ENCODE peak calls at places on chromosomes 6 and 20, in nine cellular contexts. F is hepatocyte, B is lower leg skin, T is progenitor cell of endocrine pancreas, N is right lobe of liver, W is glutamatergic neuron, O is astrocyte of the spinal cord, C is kidney epithelial cell, H is fibroblast of lung. G is an unnamed sample.

GRCh38 chr6:27407153-27407814 is 18.7 kb downstream of the ZNF391 start:
- DNase-seq in F (no peak), B (no peak), T (no peak), N (no peak), W (no peak), O (no peak), C (no peak), H (no peak), G (no peak)

GRCh38 chr6:2103644-2104523 is 141.5 kb downstream of the GMDS start:
- DNase-seq in F (peak), B (no peak), T (no peak), N (peak), W (no peak), O (peak), C (no peak), H (peak), G (no peak)

GRCh38 chr6:6058054-6058444 is 51.3 kb upstream of the NRN1 start:
- DNase-seq in F (no peak), B (no peak), T (no peak), N (no peak), W (no peak), O (no peak), C (no peak), H (no peak), G (no peak)

GRCh38 chr6:15620616-15621015 is 42.2 kb downstream of the DTNBP1 start:
- DNase-seq in F (no peak), B (no peak), T (no peak), N (no peak), W (no peak), O (no peak), C (no peak), H (no peak), G (no peak)

GRCh38 chr6:166245148-166245547 is 63.0 kb downstream of the PRR18 start:
- DNase-seq in F (no peak), B (no peak), T (no peak), N (no peak), W (no peak), O (no peak), C (no peak), H (no peak), G (no peak)

GRCh38 chr20:38201356-38201755 is 36.3 kb upstream of the TGM2 start:
- DNase-seq in F (no peak), B (peak), T (no peak), N (no peak), W (no peak), O (peak), C (peak), H (peak), G (no peak)

GRCh38 chr6:169975701-169976100 is 224.3 kb downstream of the ERMARD start:
- DNase-seq in F (no peak), B (no peak), T (no peak), N (peak), W (no peak), O (no peak), C (no peak), H (no peak), G (no peak)

GRCh38 chr6:142374965-142375733 is 73.3 kb downstream of the ADGRG6 start:
- DNase-seq in F (peak), B (no peak), T (no peak), N (no peak), W (no peak), O (peak), C (peak), H (peak), G (no peak)

GRCh38 chr6:74826318-74826717 is 379.5 kb downstream of the COL12A1 start:
- DNase-seq in F (no peak), B (no peak), T (no peak), N (no peak), W (no peak), O (no peak), C (no peak), H (no peak), G (no peak)

GRCh38 chr6:11058406-11058805 is 14.3 kb upstream of the ELOVL2 start:
- DNase-seq in F (no peak), B (no peak), T (no peak), N (no peak), W (no peak), O (no peak), C (no peak), H (peak), G (no peak)

GRCh38 chr20:49569403-49570115 is 1.6 kb upstream of the PTGIS start:
- DNase-seq in F (no peak), B (no peak), T (no peak), N (no peak), W (no peak), O (no peak), C (no peak), H (peak), G (no peak)

GRCh38 chr6:128509709-128510108 is 10.7 kb downstream of the PTPRK start:
- DNase-seq in F (no peak), B (no peak), T (no peak), N (no peak), W (no peak), O (no peak), C (no peak), H (no peak), G (no peak)

GRCh38 chr20:22465622-22466446 is 118.5 kb downstream of the FOXA2 start:
- DNase-seq in F (no peak), B (no peak), T (no peak), N (peak), W (no peak), O (no peak), C (no peak), H (no peak), G (no peak)

GRCh38 chr20:21548390-21549035 is 34.6 kb upstream of the NKX2-2 start:
- DNase-seq in F (no peak), B (no peak), T (no peak), N (no peak), W (no peak), O (no peak), C (no peak), H (no peak), G (peak)

DNA sequence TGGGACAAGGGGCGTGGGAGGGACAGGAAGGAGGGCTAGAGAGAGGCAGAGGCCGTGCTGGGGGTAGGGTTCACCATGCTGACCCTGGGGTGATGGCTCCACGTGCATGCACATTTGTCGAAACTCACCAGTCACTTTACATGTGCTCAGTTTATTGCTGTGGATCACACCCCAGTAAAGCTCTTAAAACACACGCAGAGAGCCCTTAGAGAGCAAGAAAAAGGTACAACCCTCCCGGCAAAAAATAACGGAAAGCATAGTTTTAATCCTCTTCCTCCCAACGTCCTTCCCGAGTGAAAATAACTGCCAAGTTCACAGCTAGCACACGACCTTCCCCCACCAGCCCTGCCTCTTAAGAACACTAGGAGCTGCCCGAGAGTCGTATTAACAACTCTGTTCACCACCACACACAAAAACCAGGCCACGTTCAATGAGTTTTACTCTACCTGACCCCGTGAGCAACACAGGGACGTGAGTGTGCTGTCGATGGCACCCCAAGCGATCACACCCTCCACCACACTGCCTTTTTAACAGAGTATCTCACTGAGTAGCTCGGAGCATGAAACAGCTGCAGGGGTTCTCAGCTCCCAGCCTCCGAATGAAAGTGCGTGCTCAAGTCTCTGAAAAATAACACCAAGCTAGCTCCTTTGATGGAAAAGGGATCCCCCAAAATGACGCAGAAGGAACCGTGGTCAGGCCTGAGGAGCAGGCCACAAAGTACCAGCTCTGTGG is 39.7 kb downstream of the TAF4 start:
- DNase-seq in F (peak), B (no peak), T (no peak), N (peak), W (no peak), O (peak), C (no peak), H (peak), G (no peak)
- TF ChIP-seq CTCF in F (peak), B (no peak), T (peak), N (peak), W (no peak), O (peak), C (peak), H (peak), G (peak)

DNA sequence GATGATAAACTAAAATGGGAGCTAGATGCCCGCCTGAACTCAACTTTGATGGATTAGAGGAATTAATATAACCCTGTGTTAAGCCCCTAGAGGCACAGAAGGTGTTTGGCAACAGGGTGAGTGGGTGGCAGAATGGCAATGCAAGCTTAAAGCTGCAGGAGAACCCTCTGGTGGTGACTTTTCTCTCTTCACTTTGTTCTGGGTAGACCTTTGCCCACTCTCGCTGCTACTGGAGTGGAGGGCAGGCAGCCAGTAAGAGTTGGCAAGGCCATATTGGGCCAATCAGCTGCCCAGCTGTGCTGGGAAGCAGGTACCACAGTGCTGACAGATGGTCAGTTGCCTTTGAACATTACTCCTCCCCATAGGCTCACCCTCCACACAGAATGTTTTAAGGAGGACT is 468.2 kb downstream of the MMUT start:
- DNase-seq in F (no peak), B (no peak), T (no peak), N (no peak), W (no peak), O (no peak), C (no peak), H (no peak), G (no peak)
- TF ChIP-seq CTCF in F (no peak), B (no peak), T (no peak), N (no peak), W (no peak), O (no peak), C (no peak), H (no peak), G (no peak)

DNA sequence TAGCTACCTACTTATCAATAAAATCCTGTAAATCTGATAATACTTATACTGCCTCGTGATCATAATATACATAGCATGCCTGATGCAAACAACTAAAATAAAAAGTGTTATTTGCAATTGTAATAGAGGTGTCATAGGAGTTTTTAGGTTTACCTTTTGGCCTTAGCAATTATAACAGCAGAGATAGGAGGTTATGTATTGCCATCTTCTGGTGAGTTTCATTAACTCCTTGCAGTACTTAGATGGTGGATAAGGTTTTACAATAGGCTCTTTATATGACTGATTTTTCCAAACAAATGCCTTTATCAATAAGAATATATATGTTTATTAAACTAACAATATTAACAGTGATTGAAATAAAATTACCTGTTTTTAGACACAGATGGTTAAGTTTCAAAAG is 27.8 kb upstream of the MYCT1 start:
- DNase-seq in F (no peak), B (no peak), T (no peak), N (no peak), W (no peak), O (peak), C (no peak), H (peak), G (no peak)
- TF ChIP-seq CTCF in F (peak), B (no peak), T (peak), N (peak), W (no peak), O (peak), C (peak), H (peak), G (peak)

DNA sequence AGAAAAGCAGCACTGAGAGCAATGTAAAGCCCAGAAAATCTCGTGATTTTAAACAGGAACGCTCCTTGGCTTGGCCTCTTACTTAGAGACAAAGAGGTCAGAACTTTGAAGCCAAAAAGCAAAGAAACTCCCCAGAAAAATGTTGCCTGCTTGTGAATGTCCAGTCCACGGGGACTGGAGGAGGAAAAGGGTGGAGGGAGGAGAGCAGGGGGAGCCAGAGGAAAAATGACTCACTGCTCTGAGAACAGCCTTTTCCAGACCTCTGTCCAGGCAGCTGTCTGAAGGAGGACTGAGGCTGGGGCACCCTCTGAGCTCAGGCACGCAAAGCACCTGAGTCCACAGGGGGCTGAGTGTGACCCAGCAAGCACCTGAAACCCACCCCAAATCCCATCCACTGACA is 64.7 kb downstream of the TRAM2 start:
- DNase-seq in F (peak), B (no peak), T (no peak), N (no peak), W (no peak), O (peak), C (peak), H (peak), G (no peak)
- TF ChIP-seq CTCF in F (no peak), B (no peak), T (no peak), N (no peak), W (no peak), O (no peak), C (no peak), H (no peak), G (no peak)

DNA sequence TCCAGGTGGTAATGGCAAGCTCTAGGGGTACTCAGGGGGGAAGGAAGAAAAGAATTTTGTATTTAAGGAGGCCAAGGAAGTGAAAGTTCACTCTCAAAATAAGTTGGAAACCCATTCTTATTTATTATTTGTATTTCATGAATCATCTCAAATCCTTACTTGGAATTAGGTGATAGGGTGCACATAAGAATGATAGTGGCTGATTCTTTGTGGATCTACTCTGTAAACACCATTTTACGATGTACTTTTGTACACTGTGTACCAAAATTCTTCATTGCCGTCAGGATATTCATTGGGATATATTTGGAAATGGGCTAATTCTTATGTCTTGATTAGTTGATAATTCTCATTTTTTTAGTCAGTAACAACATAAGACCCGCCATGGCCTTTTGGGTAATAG is 179.5 kb upstream of the LAMP5 start:
- DNase-seq in F (no peak), B (no peak), T (no peak), N (no peak), W (no peak), O (no peak), C (no peak), H (no peak), G (no peak)
- TF ChIP-seq CTCF in F (no peak), B (no peak), T (no peak), N (no peak), W (no peak), O (no peak), C (no peak), H (no peak), G (no peak)

DNA sequence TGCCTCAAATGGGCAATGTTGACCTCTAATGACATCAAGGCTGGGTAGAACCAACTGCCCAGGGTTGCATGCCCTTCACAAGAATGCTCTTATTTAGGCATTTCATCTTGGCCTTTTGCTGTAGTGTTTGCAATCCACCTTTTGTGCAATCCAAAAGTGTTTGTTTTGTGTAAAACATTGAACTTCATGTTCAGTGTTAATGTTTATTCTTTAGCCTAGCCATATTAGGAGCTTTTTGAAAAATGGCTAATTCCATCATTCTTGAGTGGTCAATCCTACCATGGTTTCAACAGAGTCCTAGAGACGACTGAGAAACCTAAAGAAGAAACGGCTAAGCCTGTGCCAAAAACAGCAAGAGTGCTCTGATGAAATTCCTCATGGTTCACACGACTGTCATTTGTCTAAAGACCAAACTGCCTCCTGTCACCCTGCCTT is 279.6 kb upstream of the PRDM1 start:
- DNase-seq in F (no peak), B (no peak), T (no peak), N (no peak), W (no peak), O (no peak), C (no peak), H (peak), G (no peak)
- TF ChIP-seq CTCF in F (no peak), B (no peak), T (no peak), N (no peak), W (no peak), O (no peak), C (no peak), H (no peak), G (no peak)

GRCh38 chr6:93678841-93679454 is 259.6 kb upstream of the EPHA7 start:
- DNase-seq in F (no peak), B (no peak), T (no peak), N (no peak), W (no peak), O (peak), C (no peak), H (peak), G (no peak)

GRCh38 chr6:93679836-93680235 is 260.5 kb upstream of the EPHA7 start:
- DNase-seq in F (no peak), B (no peak), T (no peak), N (no peak), W (no peak), O (peak), C (no peak), H (peak), G (no peak)

GRCh38 chr6:93685494-93685893 is 266.1 kb upstream of the EPHA7 start:
- DNase-seq in F (no peak), B (no peak), T (no peak), N (no peak), W (no peak), O (no peak), C (no peak), H (no peak), G (no peak)

DNA sequence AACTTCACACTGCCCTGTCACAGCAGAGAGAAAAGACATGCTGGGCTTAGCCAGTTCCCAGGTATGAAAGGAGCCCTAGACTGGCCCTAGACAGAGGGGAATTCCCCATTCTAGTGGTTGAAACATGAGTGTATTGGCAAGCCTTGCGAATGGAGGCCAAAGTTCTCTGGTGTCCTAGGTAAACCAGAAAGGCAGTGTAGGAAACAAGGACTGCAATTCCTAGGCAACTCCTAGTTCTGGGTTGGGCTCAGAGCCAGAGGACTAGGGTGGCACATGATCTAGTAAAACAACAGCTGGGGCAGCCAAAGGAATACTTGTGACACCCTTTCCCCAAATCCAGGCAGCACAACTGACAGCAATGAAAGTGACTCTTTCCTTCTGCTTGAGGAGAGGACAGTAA is 265.0 kb upstream of the EPHA7 start:
- DNase-seq in F (peak), B (no peak), T (no peak), N (no peak), W (no peak), O (no peak), C (no peak), H (no peak), G (no peak)
- TF ChIP-seq CTCF in F (no peak), B (no peak), T (no peak), N (no peak), W (no peak), O (no peak), C (no peak), H (no peak), G (no peak)

DNA sequence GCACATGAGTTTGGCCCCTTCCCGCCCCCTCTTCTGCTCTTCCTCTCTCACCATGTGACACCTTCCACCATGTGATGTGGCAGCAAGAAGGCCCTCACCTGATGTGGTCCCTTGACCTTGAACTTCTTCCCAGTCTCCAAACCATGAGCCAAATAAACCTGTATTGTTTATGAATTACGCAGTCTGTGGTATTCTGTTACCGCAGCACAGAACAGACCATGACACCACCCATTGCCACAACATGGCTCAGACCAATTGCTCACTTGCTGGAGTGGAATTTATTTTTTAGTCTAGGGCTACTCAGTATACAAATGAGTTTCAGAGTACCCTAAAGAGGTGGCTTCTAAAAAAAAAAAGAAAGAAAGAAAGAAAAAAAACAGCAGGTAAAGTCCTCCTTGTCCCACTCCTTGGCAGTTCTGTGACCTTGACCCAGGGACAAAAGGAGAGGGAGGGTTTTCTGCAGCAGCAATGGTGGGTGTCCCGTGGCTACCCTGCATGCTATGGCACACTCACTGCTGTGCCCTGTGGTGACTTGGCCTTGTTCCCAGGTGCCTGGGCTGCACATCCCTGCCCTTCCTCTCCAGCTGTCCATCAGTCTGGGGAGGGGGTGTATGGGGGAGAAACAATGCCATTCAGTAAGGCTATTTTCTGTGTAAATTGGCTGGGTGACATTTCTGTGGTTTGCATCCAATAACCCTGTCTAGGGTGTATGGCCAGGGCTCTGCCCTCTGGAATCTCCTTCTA is 5.4 kb upstream of the VSX1 start:
- DNase-seq in F (no peak), B (no peak), T (no peak), N (no peak), W (no peak), O (no peak), C (no peak), H (no peak), G (no peak)
- TF ChIP-seq CTCF in F (no peak), B (no peak), T (no peak), N (no peak), W (no peak), O (no peak), C (no peak), H (no peak), G (no peak)

G was measured in GM06990.